ENCODE peak calls at places on chromosome 1, in nine cellular contexts. R, S, O, D, T, J, V, P and Z are unnamed samples.

GRCh38 chr1:208108646-208109330 is 135.4 kb downstream of the PLXNA2 start:
- DNase-seq in J (no peak), P (no peak), O (no peak), D (no peak), T (no peak), S (no peak), V (no peak), R (no peak), Z (no peak)

GRCh38 chr1:241323510-241323909 is 33.5 kb downstream of the RGS7 start:
- DNase-seq in J (no peak), S (peak; percentile 2), T (peak; percentile 49), D (peak; percentile 34), P (no peak), V (no peak), R (peak; percentile 46), O (peak; percentile 45), Z (no peak)

GRCh38 chr1:22039594-22040347 is 12.7 kb upstream of the CDC42 start:
- DNase-seq in R (peak; percentile 42), S (peak; percentile 77), D (peak; percentile 97), J (peak; percentile 87), O (no peak), T (peak; percentile 86), V (peak; percentile 43), P (no peak), Z (no peak)

GRCh38 chr1:14631421-14631820 is 32.9 kb downstream of the KAZN start:
- DNase-seq in J (no peak), D (no peak), O (no peak), P (no peak), S (no peak), R (no peak), V (no peak), T (no peak), Z (no peak)

GRCh38 chr1:110158261-110158660 is 8.0 kb downstream of the SLC6A17 start:
- DNase-seq in T (no peak), R (no peak), P (no peak), J (no peak), O (no peak), V (no peak), S (no peak), D (no peak), Z (no peak)

GRCh38 chr1:51728611-51729155 is 111.8 kb downstream of the OSBPL9 start:
- DNase-seq in O (no peak), D (no peak), V (no peak), R (no peak), T (no peak), S (no peak), J (no peak), P (no peak), Z (no peak)

GRCh38 chr1:111843177-111843576 is 87.5 kb downstream of the DDX20 start:
- DNase-seq in S (no peak), P (no peak), V (no peak), T (no peak), O (no peak), D (no peak), J (no peak), R (no peak), Z (no peak)

GRCh38 chr1:51303751-51304196 is 26.6 kb downstream of the TTC39A start:
- DNase-seq in R (no peak), V (no peak), J (no peak), P (no peak), S (no peak), T (peak; percentile 86), O (no peak), D (no peak), Z (no peak)

GRCh38 chr1:2584822-2585317 is 1.7 kb upstream of the PRXL2B start:
- DNase-seq in T (no peak), J (no peak), D (no peak), R (no peak), O (no peak), P (no peak), S (no peak), V (no peak), Z (no peak)

GRCh38 chr1:2583331-2583791 is 3.2 kb upstream of the PRXL2B start:
- DNase-seq in T (no peak), J (no peak), S (no peak), R (no peak), V (no peak), O (no peak), D (no peak), P (no peak), Z (no peak)

GRCh38 chr1:2585318-2586092 is 1.1 kb upstream of the PRXL2B start:
- DNase-seq in O (no peak), V (peak; percentile 77), J (peak; percentile 84), P (no peak), T (peak; percentile 23), R (peak; percentile 81), D (peak; percentile 84), S (peak; percentile 78), Z (no peak)

GRCh38 chr1:2582401-2582800 is 4.2 kb upstream of the PRXL2B start:
- DNase-seq in T (no peak), V (no peak), J (peak; percentile 22), D (no peak), R (no peak), P (no peak), S (no peak), O (no peak), Z (no peak)

GRCh38 chr1:2583871-2584341 is 2.7 kb upstream of the PRXL2B start:
- DNase-seq in J (peak; percentile 75), P (no peak), T (no peak), O (no peak), V (no peak), S (peak; percentile 51), D (no peak), R (no peak), Z (no peak)
- H3K4me3 ChIP-seq in J (peak overlapping the region; percentile 27), P (no peak overlapping the region), T (no peak overlapping the region), O (no peak overlapping the region), V (no peak overlapping the region), S (no peak overlapping the region), D (no peak overlapping the region), R (no peak overlapping the region), Z (no peak overlapping the region)

DNA sequence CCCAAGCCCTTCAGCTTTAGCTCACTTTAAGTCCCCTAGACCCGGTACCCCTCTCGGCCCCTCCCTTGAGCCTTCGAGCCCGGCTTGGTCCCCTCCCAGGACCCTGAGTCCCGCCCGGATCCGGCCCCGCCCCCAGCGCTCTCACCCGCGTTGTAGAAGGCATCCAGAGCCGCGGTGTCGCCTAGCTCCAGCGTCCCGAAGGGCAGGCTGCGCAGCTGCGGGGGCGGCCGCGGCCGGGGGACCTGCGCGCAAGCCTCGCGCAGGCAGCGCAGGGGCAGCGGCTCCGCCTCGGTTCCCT is 699 bp downstream of the MAP3K6 start:
- DNase-seq in O (peak; percentile 91), S (peak; percentile 79), D (peak; percentile 93), V (peak; percentile 88), T (no peak), P (no peak), J (peak; percentile 94), R (peak; percentile 84), Z (no peak)
- H3K4me3 ChIP-seq in O (peak overlapping the region; percentile 70), S (peak overlapping the region; percentile 16), D (peak overlapping the region; percentile 66), V (peak overlapping the region; percentile 59), T (peak overlapping the region; percentile 81), P (peak overlapping the region; percentile 82), J (peak overlapping the region; percentile 79), R (peak overlapping the region; percentile 41), Z (peak overlapping the region; percentile 60)

GRCh38 chr1:227420147-227420546 is 101.9 kb upstream of the CDC42BPA start:
- DNase-seq in V (no peak), D (no peak), R (no peak), J (no peak), P (no peak), T (no peak), O (no peak), S (no peak), Z (no peak)
- H3K4me3 ChIP-seq in V (no peak overlapping the region), D (no peak overlapping the region), R (no peak overlapping the region), J (no peak overlapping the region), P (no peak overlapping the region), T (no peak overlapping the region), O (no peak overlapping the region), S (no peak overlapping the region), Z (no peak overlapping the region)

DNA sequence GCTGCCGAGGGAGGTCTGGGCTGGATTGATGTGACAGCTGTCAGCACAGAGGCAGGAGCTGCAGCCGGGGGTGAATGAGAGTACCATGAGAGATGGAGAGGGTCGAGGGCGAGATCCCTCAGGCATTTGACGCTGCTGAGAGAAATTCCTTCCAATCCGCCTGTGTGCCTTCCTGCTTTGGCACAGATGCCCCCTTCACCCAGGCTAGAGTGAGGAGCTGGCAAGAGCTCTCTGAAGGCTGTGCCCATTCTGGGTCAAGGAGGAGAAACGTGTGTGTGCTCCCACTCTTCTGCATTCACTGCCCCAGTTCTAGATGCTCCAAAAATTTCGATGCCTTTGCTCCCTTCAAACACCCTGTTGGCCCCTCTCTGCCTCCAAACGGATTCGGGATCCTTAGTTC is 4.8 kb downstream of the ARTN start:
- DNase-seq in R (no peak), V (no peak), T (no peak), J (no peak), O (no peak), D (no peak), P (no peak), S (no peak), Z (no peak)
- H3K4me3 ChIP-seq in R (no peak overlapping the region), V (no peak overlapping the region), T (no peak overlapping the region), J (no peak overlapping the region), O (no peak overlapping the region), D (no peak overlapping the region), P (no peak overlapping the region), S (no peak overlapping the region), Z (no peak overlapping the region)

DNA sequence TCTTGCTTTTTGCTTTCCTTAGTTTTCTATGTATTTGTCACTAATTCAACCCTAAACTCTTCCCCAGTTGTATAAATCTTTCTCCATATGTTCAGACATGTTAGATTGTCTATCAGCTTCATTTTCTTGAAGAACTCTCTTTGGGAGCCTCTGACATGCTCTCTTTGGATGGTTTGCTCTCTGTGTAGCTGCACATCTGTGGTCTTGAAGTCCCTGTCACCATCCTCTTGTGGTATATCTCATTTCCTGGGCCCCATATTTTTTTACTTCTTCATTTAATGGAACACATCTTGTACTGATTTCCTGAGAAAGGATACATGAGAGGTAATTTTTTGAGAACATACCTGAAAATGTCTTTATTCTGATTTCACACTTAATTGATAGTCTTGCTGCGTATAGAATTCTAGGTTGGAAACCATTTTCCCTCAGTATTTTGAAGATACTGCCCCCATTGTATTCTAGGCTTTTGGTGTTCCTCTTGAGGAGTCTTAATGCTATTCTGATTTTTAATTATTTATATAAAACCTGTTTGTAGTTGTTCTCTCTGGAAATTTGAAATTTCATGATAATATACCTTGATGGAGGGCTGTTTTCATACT is 72.6 kb downstream of the ST3GAL3 start:
- DNase-seq in V (no peak), S (no peak), D (peak; percentile 79), T (no peak), J (no peak), R (no peak), P (no peak), O (no peak), Z (no peak)
- H3K4me3 ChIP-seq in V (no peak overlapping the region), S (no peak overlapping the region), D (peak overlapping the region; percentile 3), T (no peak overlapping the region), J (no peak overlapping the region), R (no peak overlapping the region), P (no peak overlapping the region), O (no peak overlapping the region), Z (no peak overlapping the region)